ENCODE peak calls at places on chromosome 6, in six cellular contexts. W, V, A, G, F and P are unnamed samples.

GRCh38 chr6:47157653-47158219 is 115.6 kb upstream of the ADGRF1 start:
- DNase-seq in V (no peak), W (no peak), A (peak), G (no peak), F (no peak), P (no peak)

GRCh38 chr6:146911635-146912034 is 292.6 kb upstream of the STXBP5 start:
- DNase-seq in A (no peak), V (no peak), G (no peak), W (no peak), F (no peak), P (no peak)

GRCh38 chr6:168870982-168871381 is 382.7 kb downstream of the THBS2 start:
- DNase-seq in V (no peak), A (no peak), W (no peak), G (no peak), F (no peak), P (no peak)

GRCh38 chr6:11161031-11161966 is 49.8 kb upstream of the ERVFRD-1 start:
- DNase-seq in G (no peak), F (no peak), V (no peak), A (peak), W (peak), P (no peak)

GRCh38 chr6:116205318-116205717 is 48.6 kb downstream of the TSPYL4 start:
- DNase-seq in F (no peak), A (no peak), G (no peak), V (no peak), W (no peak), P (no peak)

GRCh38 chr6:94350833-94351232 is 931.5 kb upstream of the EPHA7 start:
- DNase-seq in W (no peak), F (no peak), G (no peak), V (no peak), A (no peak), P (no peak)

GRCh38 chr6:130766239-130767144 is 60.7 kb upstream of the SMLR1 start:
- DNase-seq in W (no peak), A (no peak), G (no peak), F (no peak), V (no peak), P (no peak)

GRCh38 chr6:42450314-42451145 is 1.2 kb downstream of the TRERF1 start:
- DNase-seq in V (no peak), A (no peak), W (no peak), G (peak), F (no peak), P (no peak)

GRCh38 chr6:130063806-130064205 is 45.4 kb downstream of the L3MBTL3 start:
- DNase-seq in W (no peak), A (peak), G (no peak), V (no peak), F (no peak), P (no peak)

GRCh38 chr6:113969888-113970807 is 800 bp downstream of the HDAC2 start:
- DNase-seq in A (peak), F (peak), V (peak), G (peak), W (no peak), P (no peak)

GRCh38 chr6:124742971-124743370 is 219.3 kb upstream of the RNF217 start:
- DNase-seq in G (no peak), W (no peak), F (no peak), V (no peak), A (no peak), P (no peak)

GRCh38 chr6:11534561-11534960 is 3.0 kb upstream of the TMEM170B start:
- DNase-seq in G (no peak), F (no peak), V (no peak), W (no peak), A (no peak), P (no peak)

GRCh38 chr6:12203001-12203400 is 87.2 kb upstream of the EDN1 start:
- DNase-seq in V (no peak), A (no peak), W (peak), G (no peak), F (no peak), P (peak)

GRCh38 chr6:41651246-41651961 is 13.1 kb downstream of the MDFI start:
- DNase-seq in F (no peak), G (no peak), A (no peak), V (peak), W (no peak), P (no peak)

GRCh38 chr6:76644231-76644630 is 571.8 kb upstream of the IMPG1 start:
- DNase-seq in V (no peak), F (no peak), G (no peak), W (no peak), A (no peak), P (no peak)

GRCh38 chr6:121550491-121551010 is 115.1 kb downstream of the GJA1 start:
- DNase-seq in A (no peak), W (no peak), F (no peak), V (no peak), G (no peak), P (no peak)

GRCh38 chr6:31617010-31617409 is 2.0 kb downstream of the AIF1 start:
- DNase-seq in W (no peak), G (no peak), F (no peak), A (no peak), V (no peak), P (no peak)

GRCh38 chr6:19713411-19713810 is 123.8 kb upstream of the ID4 start:
- DNase-seq in A (no peak), F (no peak), V (no peak), G (no peak), W (no peak), P (no peak)

GRCh38 chr6:45187841-45188240 is 140.3 kb upstream of the RUNX2 start:
- DNase-seq in W (no peak), V (no peak), F (no peak), G (no peak), A (peak), P (no peak)

GRCh38 chr6:3318226-3318625 is 59.5 kb downstream of the PSMG4 start:
- DNase-seq in G (peak), A (no peak), V (no peak), W (no peak), F (no peak), P (no peak)

GRCh38 chr6:42162384-42162783 is 10.8 kb upstream of the GUCA1A start:
- DNase-seq in V (no peak), A (no peak), F (no peak), G (no peak), W (no peak), P (no peak)

GRCh38 chr6:75880305-75880704 is 131.3 kb downstream of the MYO6 start:
- DNase-seq in A (no peak), V (no peak), G (no peak), W (no peak), F (no peak), P (no peak)

GRCh38 chr6:3013486-3013885 is 13.8 kb downstream of the NQO2 start:
- DNase-seq in F (no peak), G (no peak), A (peak), V (no peak), W (no peak), P (no peak)

GRCh38 chr6:141097471-141097870 is 1035.3 kb upstream of the GJE1 start:
- DNase-seq in F (no peak), A (peak), V (no peak), W (no peak), G (no peak), P (no peak)

GRCh38 chr6:157648561-157648960 is 174.5 kb upstream of the SNX9 start:
- DNase-seq in G (no peak), F (no peak), V (no peak), A (no peak), W (no peak), P (no peak)

GRCh38 chr6:150410906-150411305 is 42.1 kb downstream of the IYD start:
- DNase-seq in F (no peak), A (no peak), V (no peak), W (no peak), G (no peak), P (no peak)

GRCh38 chr6:45966797-45967196 is 48.9 kb downstream of the CLIC5 start:
- DNase-seq in F (no peak), W (no peak), A (no peak), V (no peak), G (no peak), P (no peak)

GRCh38 chr6:127900935-127901334 is at the start of gene THEMIS:
- DNase-seq in V (no peak), A (no peak), F (no peak), W (no peak), G (no peak), P (no peak)

GRCh38 chr6:133992992-133993682 is 40.1 kb downstream of the TBPL1 start:
- DNase-seq in F (no peak), A (no peak), G (no peak), V (no peak), W (no peak), P (no peak)

DNA sequence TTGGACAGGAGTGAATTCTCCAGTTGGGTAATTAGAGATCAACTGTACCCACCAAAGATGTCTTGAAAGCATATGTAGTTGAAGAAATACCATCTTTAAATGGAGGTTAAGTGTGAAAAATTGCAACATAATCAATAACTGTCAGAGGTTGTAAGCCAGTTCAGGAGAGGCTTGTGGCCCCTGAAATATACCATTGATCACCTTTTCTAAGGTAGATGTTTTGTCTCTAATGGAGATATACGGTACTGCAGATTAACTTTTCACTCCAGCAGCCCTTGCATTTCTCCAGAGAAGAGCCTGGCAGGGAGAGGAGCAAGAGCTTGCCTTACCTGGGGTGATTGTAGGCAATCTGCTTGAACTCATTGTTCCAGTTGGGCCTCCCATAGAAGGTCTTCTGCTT is 48.8 kb downstream of the NOX3 start:
- DNase-seq in W (no peak), G (no peak), A (no peak), V (no peak), F (no peak), P (no peak)
- TF ChIP-seq CTCF in W (no peak), G (no peak), A (no peak), V (no peak), F (no peak), P (no peak)

DNA sequence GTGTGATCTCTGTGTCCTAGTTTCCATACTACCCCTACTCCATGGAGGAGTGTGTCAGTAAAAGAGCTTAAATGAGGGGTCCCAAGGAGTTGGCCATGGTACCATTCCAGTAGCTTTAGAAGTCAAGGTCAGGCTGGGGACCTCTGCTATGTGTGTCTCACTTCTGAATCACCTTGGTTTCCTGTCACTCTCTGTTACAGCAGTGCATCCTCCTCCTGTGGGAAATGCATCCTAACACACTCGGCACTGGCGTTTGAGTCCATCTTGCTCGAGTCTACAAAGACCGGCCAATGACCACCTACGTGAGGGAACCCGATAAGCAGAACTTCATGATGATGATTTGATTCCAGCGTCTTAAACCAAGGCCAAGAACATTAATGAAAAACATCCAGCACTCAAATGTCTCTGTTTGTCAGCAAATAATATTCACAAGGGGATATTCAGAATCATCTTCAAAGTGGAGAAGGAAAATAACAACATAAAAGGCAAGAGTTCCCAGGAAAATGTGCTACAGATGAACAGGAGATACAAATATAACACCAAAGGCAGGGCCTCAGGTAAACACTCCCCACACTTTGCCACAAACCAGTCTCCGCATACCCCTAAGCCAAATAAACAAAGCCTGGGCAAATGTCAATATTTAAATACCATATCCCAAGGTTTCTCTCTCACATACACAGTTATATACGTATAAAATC is 32.4 kb downstream of the TRAM2 start:
- DNase-seq in W (no peak), G (no peak), F (no peak), V (no peak), A (no peak), P (no peak)
- H3K4me3 ChIP-seq in W (no peak), G (no peak), F (peak), V (no peak), A (no peak), P (no peak)

GRCh38 chr6:165746331-165746730 is 83.3 kb upstream of the PDE10A start:
- DNase-seq in G (no peak), A (no peak), W (no peak), V (no peak), F (no peak), P (no peak)

GRCh38 chr6:165744515-165745228 is 81.6 kb upstream of the PDE10A start:
- DNase-seq in A (no peak), V (no peak), F (no peak), W (no peak), G (no peak), P (no peak)

GRCh38 chr6:165745492-165745891 is 82.5 kb upstream of the PDE10A start:
- DNase-seq in A (no peak), F (no peak), G (no peak), W (no peak), V (no peak), P (no peak)

GRCh38 chr6:165743366-165743898 is 80.4 kb upstream of the PDE10A start:
- DNase-seq in F (no peak), A (no peak), V (no peak), G (no peak), W (no peak), P (no peak)

DNA sequence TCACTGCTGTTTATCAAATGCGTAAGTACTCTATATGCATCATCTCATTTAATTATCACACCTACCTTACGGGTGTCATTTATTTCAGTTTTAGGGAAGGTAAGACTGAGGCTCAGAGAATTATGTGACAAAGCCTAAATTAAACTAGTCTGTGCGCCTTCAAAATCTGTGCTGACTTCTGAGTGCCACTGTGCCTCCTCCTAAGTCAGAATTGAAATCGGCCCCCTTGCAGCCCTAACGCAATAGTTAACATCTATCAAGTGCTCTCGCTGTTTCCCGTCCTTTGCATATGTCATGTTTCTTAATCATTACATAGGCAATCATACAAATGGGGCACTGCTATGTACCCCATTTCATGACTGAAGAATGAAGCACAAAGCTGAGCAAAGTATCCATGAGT is 79.0 kb upstream of the PDE10A start:
- DNase-seq in W (no peak), F (no peak), V (no peak), A (no peak), G (no peak), P (no peak)
- TF ChIP-seq CTCF in W (no peak), F (no peak), V (no peak), A (no peak), G (no peak), P (no peak)

GRCh38 chr6:37783831-37784584 is 35.5 kb upstream of the ZFAND3 start:
- DNase-seq in V (no peak), W (no peak), G (peak), A (peak), F (no peak), P (no peak)

GRCh38 chr6:37784585-37784967 is 35.0 kb upstream of the ZFAND3 start:
- DNase-seq in F (no peak), A (no peak), G (no peak), V (no peak), W (no peak), P (no peak)

GRCh38 chr6:37785002-37785687 is 34.4 kb upstream of the ZFAND3 start:
- DNase-seq in G (no peak), A (no peak), F (no peak), V (no peak), W (no peak), P (no peak)

GRCh38 chr6:37781788-37782187 is 37.7 kb upstream of the ZFAND3 start:
- DNase-seq in W (no peak), F (no peak), A (no peak), V (no peak), G (no peak), P (no peak)

GRCh38 chr6:37783025-37783825 is 36.3 kb upstream of the ZFAND3 start:
- DNase-seq in G (peak), W (no peak), F (no peak), V (no peak), A (peak), P (no peak)
- H3K4me3 ChIP-seq in G (peak), W (peak), F (peak), V (peak), A (peak), P (peak)

DNA sequence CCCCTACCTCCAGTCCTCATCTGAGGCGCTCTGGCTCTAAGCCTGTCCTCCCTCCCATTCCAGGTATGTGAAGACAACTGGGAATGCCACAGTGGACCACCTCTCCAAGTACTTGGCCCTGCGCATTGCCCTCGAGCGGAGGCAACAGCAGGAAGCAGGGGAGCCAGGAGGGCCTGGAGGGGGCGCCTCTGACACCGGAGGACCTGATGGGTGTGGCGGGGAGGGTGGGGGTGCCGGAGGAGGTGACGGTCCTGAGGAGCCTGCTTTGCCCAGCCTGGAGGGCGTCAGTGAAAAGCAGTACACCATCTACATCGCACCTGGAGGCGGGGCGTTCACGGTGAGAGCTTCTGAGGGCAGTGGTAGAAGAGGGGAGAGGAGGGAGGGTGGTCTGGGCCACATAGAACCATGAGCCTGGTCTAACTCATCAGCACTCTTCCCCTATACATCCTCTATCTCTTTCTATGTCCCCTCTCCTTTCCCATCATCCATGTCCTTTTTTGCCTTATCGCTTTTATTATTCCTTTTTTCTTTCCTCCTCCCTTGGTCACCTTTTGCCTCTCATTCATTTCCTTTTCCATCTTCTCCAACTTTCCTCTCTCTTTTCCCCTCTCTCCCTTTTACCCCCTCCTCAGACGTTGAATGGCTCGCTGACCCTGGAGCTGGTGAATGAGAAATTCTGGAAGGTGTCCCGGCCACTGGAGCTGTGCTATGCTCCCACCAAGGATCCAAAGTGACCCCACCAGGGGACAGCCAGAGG is 3.5 kb downstream of the RING1 start:
- DNase-seq in F (no peak), A (no peak), V (no peak), W (no peak), G (peak), P (no peak)
- TF ChIP-seq CTCF in F (no peak), A (no peak), V (no peak), W (no peak), G (no peak), P (no peak)

DNA sequence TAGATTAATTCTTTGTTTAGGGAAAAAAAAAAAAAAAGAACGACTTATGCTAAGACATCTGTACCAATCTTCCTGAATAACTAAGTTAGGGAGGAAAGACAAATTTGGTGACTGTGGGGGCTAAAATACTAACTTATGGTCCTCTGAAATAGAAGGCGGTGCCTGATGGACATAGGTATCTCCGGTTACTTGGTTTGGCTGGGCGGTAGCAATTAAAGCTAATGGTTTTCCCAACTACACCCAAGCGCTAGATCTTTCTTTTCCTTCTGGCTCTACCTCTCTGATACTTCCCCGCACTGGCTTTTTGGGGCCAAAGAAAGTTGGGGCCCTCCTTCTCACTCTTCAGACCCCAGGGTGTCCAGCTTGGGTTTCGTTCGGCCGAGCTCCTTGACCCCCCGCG is 1.0 kb upstream of the RBM24 start:
- DNase-seq in A (no peak), W (no peak), F (no peak), G (no peak), V (no peak), P (no peak)
- H3K4me3 ChIP-seq in A (peak), W (no peak), F (peak), G (peak), V (peak), P (peak)